ENCODE peak calls at places on chromosomes 5 and 9, in four cellular contexts. One of them, this sample, is unnamed.

GRCh38 chr5:172939561-172939960 is 19.7 kb upstream of the RPL26L1 start:
- DNase-seq in mammary epithelial cell: no peak
- DNase-seq in coronary artery: no peak
- DNase-seq in fibroblast of lung: peak
- DNase-seq in this sample: no peak

GRCh38 chr9:112866662-112867274 is 23.9 kb downstream of the SLC46A2 start:
- DNase-seq in fibroblast of lung: no peak
- DNase-seq in coronary artery: no peak
- DNase-seq in mammary epithelial cell: peak
- DNase-seq in this sample: peak

GRCh38 chr5:395921-396714 is 46.9 kb upstream of the EXOC3 start:
- DNase-seq in mammary epithelial cell: no peak
- DNase-seq in coronary artery: peak
- DNase-seq in fibroblast of lung: no peak
- DNase-seq in this sample: no peak

GRCh38 chr5:25399878-25400480 is 755.2 kb upstream of the CDH10 start:
- DNase-seq in mammary epithelial cell: no peak
- DNase-seq in coronary artery: no peak
- DNase-seq in fibroblast of lung: no peak
- DNase-seq in this sample: no peak

GRCh38 chr5:45089870-45090269 is 281.1 kb downstream of the MRPS30 start:
- DNase-seq in coronary artery: no peak
- DNase-seq in mammary epithelial cell: no peak
- DNase-seq in fibroblast of lung: no peak
- DNase-seq in this sample: no peak

GRCh38 chr9:18666348-18666747 is 192.4 kb downstream of the ADAMTSL1 start:
- DNase-seq in coronary artery: no peak
- DNase-seq in mammary epithelial cell: peak
- DNase-seq in fibroblast of lung: peak
- DNase-seq in this sample: peak

GRCh38 chr9:79155308-79155707 is 416.5 kb upstream of the TLE4 start:
- DNase-seq in coronary artery: no peak
- DNase-seq in mammary epithelial cell: peak
- DNase-seq in fibroblast of lung: no peak
- DNase-seq in this sample: no peak

GRCh38 chr5:36172593-36172992 is 20.7 kb downstream of the SKP2 start:
- DNase-seq in coronary artery: no peak
- DNase-seq in mammary epithelial cell: no peak
- DNase-seq in fibroblast of lung: no peak
- DNase-seq in this sample: no peak

GRCh38 chr5:177378884-177379883 is 5.0 kb upstream of the SLC34A1 start:
- DNase-seq in fibroblast of lung: peak
- DNase-seq in mammary epithelial cell: peak
- DNase-seq in coronary artery: no peak
- DNase-seq in this sample: peak

GRCh38 chr9:96232539-96233241 is 69.3 kb downstream of the HSD17B3 start:
- DNase-seq in fibroblast of lung: peak
- DNase-seq in mammary epithelial cell: peak
- DNase-seq in coronary artery: no peak
- DNase-seq in this sample: peak

GRCh38 chr9:96232164-96232538 is 69.8 kb downstream of the HSD17B3 start:
- DNase-seq in coronary artery: no peak
- DNase-seq in fibroblast of lung: no peak
- DNase-seq in mammary epithelial cell: no peak
- DNase-seq in this sample: no peak

GRCh38 chr9:96230002-96230401 is 72.0 kb downstream of the HSD17B3 start:
- DNase-seq in mammary epithelial cell: no peak
- DNase-seq in fibroblast of lung: no peak
- DNase-seq in coronary artery: no peak
- DNase-seq in this sample: no peak
- TF ChIP-seq CTCF in mammary epithelial cell: no peak
- TF ChIP-seq CTCF in fibroblast of lung: peak
- TF ChIP-seq CTCF in coronary artery: no peak
- TF ChIP-seq CTCF in this sample: no peak

DNA sequence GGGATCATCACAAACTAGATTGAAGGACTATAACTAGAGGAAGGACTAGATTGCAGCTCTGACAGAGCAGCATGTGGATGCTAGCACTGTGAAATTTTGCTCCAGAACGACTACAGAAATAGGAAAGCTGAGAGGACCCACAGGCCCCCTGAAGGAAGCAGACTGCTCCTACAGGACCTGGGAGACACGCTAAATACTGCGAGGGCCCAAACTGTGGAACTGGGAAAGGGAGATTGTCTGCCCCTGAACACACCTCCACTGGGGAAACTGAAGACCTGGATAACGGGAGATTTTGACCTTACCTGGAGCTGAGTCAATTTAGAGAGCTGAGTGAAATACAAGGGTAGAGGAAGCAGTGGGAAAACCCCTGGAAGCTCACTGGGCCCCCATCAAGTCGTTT is 19.2 kb downstream of the TRIM36 start:
- DNase-seq in mammary epithelial cell: no peak
- DNase-seq in coronary artery: no peak
- DNase-seq in fibroblast of lung: no peak
- DNase-seq in this sample: no peak
- TF ChIP-seq CTCF in mammary epithelial cell: no peak
- TF ChIP-seq CTCF in coronary artery: no peak
- TF ChIP-seq CTCF in fibroblast of lung: no peak
- TF ChIP-seq CTCF in this sample: no peak

GRCh38 chr5:112372543-112372942 is 46.5 kb downstream of the EPB41L4A start:
- DNase-seq in mammary epithelial cell: peak
- DNase-seq in coronary artery: no peak
- DNase-seq in fibroblast of lung: no peak
- DNase-seq in this sample: no peak
- TF ChIP-seq CTCF in mammary epithelial cell: peak
- TF ChIP-seq CTCF in coronary artery: no peak
- TF ChIP-seq CTCF in fibroblast of lung: no peak
- TF ChIP-seq CTCF in this sample: no peak

GRCh38 chr5:134176523-134177196 is at the start of gene SKP1:
- DNase-seq in mammary epithelial cell: peak
- DNase-seq in fibroblast of lung: peak
- DNase-seq in coronary artery: peak
- DNase-seq in this sample: peak
- TF ChIP-seq CTCF in mammary epithelial cell: no peak
- TF ChIP-seq CTCF in fibroblast of lung: no peak
- TF ChIP-seq CTCF in coronary artery: no peak
- TF ChIP-seq CTCF in this sample: no peak

GRCh38 chr9:24051587-24051986 is 225.5 kb upstream of the ELAVL2 start:
- DNase-seq in coronary artery: no peak
- DNase-seq in mammary epithelial cell: no peak
- DNase-seq in fibroblast of lung: no peak
- DNase-seq in this sample: no peak
- TF ChIP-seq CTCF in coronary artery: no peak
- TF ChIP-seq CTCF in mammary epithelial cell: no peak
- TF ChIP-seq CTCF in fibroblast of lung: no peak
- TF ChIP-seq CTCF in this sample: no peak

DNA sequence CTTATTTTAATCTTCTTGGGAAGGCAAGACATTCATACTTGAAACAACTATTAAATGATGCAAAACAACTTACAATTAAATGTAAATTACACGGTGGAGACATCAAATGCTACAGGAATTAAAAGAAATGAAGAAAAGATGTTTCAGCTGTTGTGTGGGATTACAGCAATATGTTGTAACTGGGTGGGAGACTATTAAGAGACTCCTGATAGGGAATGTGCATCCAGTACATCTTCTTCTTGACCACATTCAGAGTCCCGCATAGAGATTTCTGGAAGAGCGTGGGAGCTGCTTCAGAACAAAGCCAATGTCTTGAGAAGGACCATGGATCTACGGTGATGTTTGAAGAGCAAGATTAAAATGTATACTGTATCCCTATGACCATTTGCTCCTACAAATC is 199.1 kb downstream of the PDE4D start:
- DNase-seq in coronary artery: no peak
- DNase-seq in mammary epithelial cell: no peak
- DNase-seq in fibroblast of lung: no peak
- DNase-seq in this sample: no peak
- TF ChIP-seq CTCF in coronary artery: no peak
- TF ChIP-seq CTCF in mammary epithelial cell: no peak
- TF ChIP-seq CTCF in fibroblast of lung: no peak
- TF ChIP-seq CTCF in this sample: no peak

This sample was measured in fibroblast of pulmonary artery.